ENCODE peak calls at places on chromosomes 5 and 9, in nine cellular contexts. W is SK-N-SH, U is OCI-LY7, M is kidney epithelial cell, Z is A549, F is dorsolateral prefrontal cortex, E is tibial artery, T is mucosa of descending colon, C is astrocyte of the cerebellum. N is an unnamed sample.

GRCh38 chr5:122880749-122881148 is 35.3 kb downstream of the SNX24 start:
- DNase-seq in W (peak), U (no peak), M (no peak), Z (no peak), F (no peak), E (no peak), T (no peak), C (no peak), N (no peak)

GRCh38 chr5:174920906-174921550 is 196.6 kb downstream of the MSX2 start:
- DNase-seq in W (no peak), U (no peak), M (no peak), Z (no peak), F (no peak), E (no peak), T (no peak), C (no peak), N (no peak)

GRCh38 chr9:78685471-78685870 is 388.5 kb downstream of the PSAT1 start:
- DNase-seq in W (no peak), U (no peak), M (no peak), Z (no peak), F (no peak), E (no peak), T (no peak), C (no peak), N (no peak)

GRCh38 chr5:96384353-96384752 is 48.7 kb downstream of the PCSK1 start:
- DNase-seq in W (no peak), U (no peak), M (peak), Z (peak), F (peak), E (peak), T (no peak), C (peak), N (no peak)

GRCh38 chr5:32523625-32524024 is 61.7 kb upstream of the SUB1 start:
- DNase-seq in W (peak), U (peak), M (no peak), Z (no peak), F (no peak), E (no peak), T (no peak), C (no peak), N (no peak)

GRCh38 chr5:140145818-140146522 is 20.2 kb downstream of the IGIP start:
- DNase-seq in W (peak), U (no peak), M (peak), Z (peak), F (no peak), E (peak), T (peak), C (no peak), N (peak)

GRCh38 chr5:2167671-2168070 is 284.9 kb upstream of the IRX4 start:
- DNase-seq in W (no peak), U (no peak), M (no peak), Z (no peak), F (no peak), E (no peak), T (no peak), C (no peak), N (no peak)

GRCh38 chr9:15373201-15373530 is 49.5 kb upstream of the SNAPC3 start:
- DNase-seq in W (no peak), U (no peak), M (no peak), Z (no peak), F (no peak), E (no peak), T (no peak), C (peak), N (no peak)

GRCh38 chr5:53425598-53426516 is 54.6 kb upstream of the FST start:
- DNase-seq in W (peak), U (peak), M (no peak), Z (no peak), F (no peak), E (no peak), T (peak), C (no peak), N (no peak)

GRCh38 chr5:75055727-75056144 is 3.4 kb upstream of the GCNT4 start:
- DNase-seq in W (no peak), U (no peak), M (no peak), Z (no peak), F (no peak), E (no peak), T (no peak), C (no peak), N (no peak)

GRCh38 chr9:32665101-32665500 is 29.6 kb upstream of the TAF1L start:
- DNase-seq in W (no peak), U (no peak), M (no peak), Z (no peak), F (no peak), E (no peak), T (no peak), C (no peak), N (no peak)

GRCh38 chr5:65395526-65396155 is 86.1 kb downstream of the ADAMTS6 start:
- DNase-seq in W (no peak), U (no peak), M (peak), Z (no peak), F (no peak), E (no peak), T (no peak), C (no peak), N (no peak)
- TF ChIP-seq CTCF in W (no peak), U (no peak), M (no peak), Z (no peak), F (no peak), E (no peak), T (no peak), C (no peak), N (no peak)

GRCh38 chr5:39102684-39103155 is 28.5 kb upstream of the RICTOR start:
- DNase-seq in W (no peak), U (no peak), M (no peak), Z (no peak), F (no peak), E (no peak), T (no peak), C (no peak), N (no peak)
- TF ChIP-seq CTCF in W (no peak), U (no peak), M (no peak), Z (no peak), F (no peak), E (no peak), T (no peak), C (no peak), N (no peak)

GRCh38 chr5:50995285-50995942 is 329.0 kb downstream of the PARP8 start:
- DNase-seq in W (no peak), U (no peak), M (no peak), Z (no peak), F (no peak), E (no peak), T (no peak), C (no peak), N (no peak)
- TF ChIP-seq CTCF in W (no peak), U (no peak), M (no peak), Z (no peak), F (no peak), E (no peak), T (no peak), C (no peak), N (no peak)

GRCh38 chr5:89435347-89435746 is 552.4 kb upstream of the MEF2C start:
- DNase-seq in W (no peak), U (no peak), M (no peak), Z (no peak), F (no peak), E (no peak), T (no peak), C (no peak), N (no peak)

GRCh38 chr5:89441965-89442364 is 559.0 kb upstream of the MEF2C start:
- DNase-seq in W (no peak), U (no peak), M (no peak), Z (no peak), F (no peak), E (no peak), T (no peak), C (no peak), N (no peak)

GRCh38 chr5:89440670-89441069 is 557.7 kb upstream of the MEF2C start:
- DNase-seq in W (no peak), U (no peak), M (no peak), Z (no peak), F (no peak), E (no peak), T (no peak), C (no peak), N (no peak)

GRCh38 chr5:89436464-89436863 is 553.5 kb upstream of the MEF2C start:
- DNase-seq in W (no peak), U (no peak), M (no peak), Z (no peak), F (no peak), E (no peak), T (no peak), C (no peak), N (no peak)

GRCh38 chr5:89437450-89438435 is 554.8 kb upstream of the MEF2C start:
- DNase-seq in W (no peak), U (no peak), M (peak), Z (no peak), F (no peak), E (no peak), T (no peak), C (peak), N (no peak)
- TF ChIP-seq CTCF in W (no peak), U (no peak), M (no peak), Z (no peak), F (no peak), E (no peak), T (no peak), C (no peak), N (no peak)

GRCh38 chr9:137235424-137236237 is 4.9 kb downstream of the SLC34A3 start:
- DNase-seq in W (no peak), U (no peak), M (no peak), Z (no peak), F (no peak), E (no peak), T (peak), C (no peak), N (no peak)
- TF ChIP-seq CTCF in W (no peak), U (peak), M (no peak), Z (no peak), F (no peak), E (no peak), T (no peak), C (no peak), N (no peak)

DNA sequence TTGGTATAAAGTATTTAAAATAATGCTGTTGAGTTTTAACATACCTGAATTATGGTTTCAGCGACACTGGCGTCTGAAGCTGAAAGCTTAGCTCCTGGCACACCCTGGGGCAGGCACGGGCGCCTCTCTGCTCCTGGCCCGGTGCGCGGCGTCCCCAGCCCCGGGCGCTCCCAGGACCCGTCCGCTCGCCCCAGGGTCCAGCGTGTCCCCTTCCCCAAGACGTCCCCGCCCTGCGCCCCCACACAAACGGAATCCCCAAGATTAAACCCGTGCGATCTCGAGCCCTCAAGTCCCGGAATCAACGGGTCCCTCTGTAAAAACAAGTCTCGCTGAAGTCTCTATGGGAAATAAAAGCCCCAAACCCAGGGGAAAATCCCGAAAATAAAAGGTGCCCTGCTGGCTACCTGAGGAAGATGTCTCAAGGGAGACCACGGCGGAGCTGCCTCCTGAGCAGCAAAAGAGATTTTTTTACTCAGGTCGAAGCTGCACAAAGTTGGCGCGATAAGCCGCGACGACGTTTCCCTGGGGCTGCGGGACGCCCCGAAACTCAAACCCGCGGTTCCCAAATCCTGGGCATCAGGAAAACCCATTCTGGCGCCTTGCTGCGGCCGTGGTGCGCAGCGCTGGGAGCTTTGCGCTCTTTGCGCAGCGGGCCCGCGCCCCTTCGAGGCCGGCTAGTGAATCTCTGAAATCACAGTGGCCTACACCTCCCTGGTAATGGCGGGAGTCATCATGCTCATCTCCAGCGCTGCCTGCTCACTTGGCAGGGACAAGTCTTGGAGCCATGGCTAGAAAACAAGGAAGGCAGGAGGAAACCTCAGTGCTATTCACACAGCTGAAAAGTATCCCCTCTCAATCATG is 6.3 kb upstream of the IFNA8 start:
- DNase-seq in W (peak), U (no peak), M (no peak), Z (peak), F (peak), E (no peak), T (no peak), C (no peak), N (no peak)
- TF ChIP-seq CTCF in W (no peak), U (no peak), M (peak), Z (no peak), F (peak), E (no peak), T (no peak), C (no peak), N (no peak)

GRCh38 chr5:21391506-21391905 is 1403.5 kb upstream of the CDH18 start:
- DNase-seq in W (no peak), U (no peak), M (peak), Z (no peak), F (no peak), E (no peak), T (no peak), C (peak), N (no peak)
- TF ChIP-seq CTCF in W (no peak), U (no peak), M (peak), Z (no peak), F (no peak), E (peak), T (no peak), C (peak), N (no peak)

DNA sequence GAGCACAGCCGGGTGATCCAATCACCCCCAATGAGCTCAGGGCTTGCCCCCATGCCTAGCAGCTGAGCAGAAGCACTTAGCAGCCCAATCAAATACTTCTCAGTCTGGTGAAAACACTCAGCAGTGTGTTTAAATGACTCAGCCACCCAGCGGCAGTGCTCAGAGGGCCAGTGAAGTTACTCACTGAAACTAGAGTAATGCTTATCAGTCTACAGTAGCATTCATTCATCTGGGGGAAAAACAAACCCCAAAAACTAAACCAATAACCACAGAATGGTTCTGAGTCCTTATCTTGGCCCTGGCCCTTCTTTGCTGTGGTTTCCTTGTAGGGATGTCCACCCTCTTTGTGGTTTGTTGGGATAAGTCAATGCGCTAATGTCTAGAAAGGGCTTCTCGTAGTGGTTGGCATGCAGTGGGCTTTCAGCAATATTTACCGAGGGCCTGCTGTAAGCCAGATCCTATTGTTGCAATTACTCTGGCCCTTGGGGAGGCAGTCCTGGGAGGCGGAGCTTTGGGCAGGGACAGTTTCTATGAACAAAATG is 43.2 kb downstream of the LHX2 start:
- DNase-seq in W (no peak), U (no peak), M (peak), Z (no peak), F (no peak), E (no peak), T (no peak), C (peak), N (no peak)
- TF ChIP-seq CTCF in W (no peak), U (no peak), M (no peak), Z (no peak), F (no peak), E (no peak), T (no peak), C (no peak), N (no peak)